ENCODE peak calls at places on chromosomes 4 and X, in six cellular contexts. Q, S, N, G, C and Z are unnamed samples.

GRCh38 chrX:46573896-46574336 is 351 bp downstream of the CHST7 start:
- DNase-seq in Q (peak), S (peak), N (peak), G (peak), C (peak), Z (peak)

GRCh38 chr4:126748736-126749135 is 884.0 kb upstream of the INTU start:
- DNase-seq in Q (no peak), S (no peak), N (no peak), G (no peak), C (peak), Z (peak)

GRCh38 chrX:77597090-77597489 is 149.9 kb downstream of the FGF16 start:
- DNase-seq in Q (no peak), S (no peak), N (no peak), G (no peak), C (peak), Z (peak)

GRCh38 chr4:2304321-2304876 is 42.5 kb upstream of the MXD4 start:
- DNase-seq in Q (no peak), S (no peak), N (no peak), G (no peak), C (no peak), Z (no peak)

GRCh38 chr4:101439926-101440325 is 92.6 kb upstream of the PPP3CA start:
- DNase-seq in Q (no peak), S (no peak), N (peak), G (no peak), C (peak), Z (no peak)

GRCh38 chr4:7625073-7625472 is 190.3 kb upstream of the PSAPL1 start:
- DNase-seq in Q (no peak), S (no peak), N (peak), G (no peak), C (peak), Z (peak)

GRCh38 chrX:2391869-2392606 is 108.7 kb downstream of the DHRSX start:
- DNase-seq in Q (no peak), S (no peak), N (no peak), G (no peak), C (peak), Z (peak)

GRCh38 chr4:139556735-139557505 is 901 bp upstream of the SETD7 start:
- DNase-seq in Q (peak), S (peak), N (no peak), G (peak), C (peak), Z (peak)

GRCh38 chrX:20063716-20064351 is 52.9 kb downstream of the MAP7D2 start:
- DNase-seq in Q (no peak), S (no peak), N (no peak), G (no peak), C (peak), Z (no peak)

GRCh38 chrX:11553594-11553993 is 112.1 kb downstream of the ARHGAP6 start:
- DNase-seq in Q (no peak), S (no peak), N (no peak), G (no peak), C (no peak), Z (no peak)

GRCh38 chr4:111641813-111642579 is 503.3 kb upstream of the FAM241A start:
- DNase-seq in Q (no peak), S (peak), N (peak), G (peak), C (peak), Z (peak)

GRCh38 chr4:8607603-8608481 is 15.3 kb downstream of the CPZ start:
- DNase-seq in Q (no peak), S (peak), N (no peak), G (no peak), C (no peak), Z (peak)

GRCh38 chr4:112560084-112560483 is 44.1 kb upstream of the NEUROG2 start:
- DNase-seq in Q (no peak), S (no peak), N (no peak), G (no peak), C (no peak), Z (no peak)

GRCh38 chr4:153564630-153565525 is 98.7 kb downstream of the TMEM131L start:
- DNase-seq in Q (no peak), S (no peak), N (no peak), G (no peak), C (peak), Z (peak)

GRCh38 chr4:186669159-186669720 is 54.4 kb downstream of the FAT1 start:
- DNase-seq in Q (no peak), S (peak), N (peak), G (no peak), C (peak), Z (peak)

GRCh38 chr4:119087121-119087520 is 48.5 kb upstream of the MYOZ2 start:
- DNase-seq in Q (no peak), S (no peak), N (no peak), G (no peak), C (peak), Z (no peak)

GRCh38 chr4:38111024-38111423 is 150.8 kb downstream of the PTTG2 start:
- DNase-seq in Q (no peak), S (no peak), N (no peak), G (no peak), C (no peak), Z (peak)

GRCh38 chrX:51316271-51316670 is 16.4 kb upstream of the NUDT10 start:
- DNase-seq in Q (no peak), S (no peak), N (no peak), G (no peak), C (no peak), Z (no peak)

GRCh38 chr4:176563591-176563990 is 229.1 kb downstream of the VEGFC start:
- DNase-seq in Q (no peak), S (peak), N (no peak), G (peak), C (peak), Z (no peak)

GRCh38 chrX:16436348-16437188 is 213.4 kb upstream of the S100G start:
- DNase-seq in Q (peak), S (peak), N (peak), G (peak), C (peak), Z (peak)

GRCh38 chr4:14898989-14899388 is 103.3 kb upstream of the CPEB2 start:
- DNase-seq in Q (no peak), S (no peak), N (no peak), G (no peak), C (no peak), Z (no peak)

GRCh38 chrX:150587585-150588503 is 19.4 kb downstream of the MTM1 start:
- DNase-seq in Q (no peak), S (no peak), N (no peak), G (no peak), C (no peak), Z (peak)

GRCh38 chrX:44903107-44903506 is 30.1 kb downstream of the KDM6A start:
- DNase-seq in Q (no peak), S (no peak), N (no peak), G (no peak), C (peak), Z (peak)

GRCh38 chr4:11367371-11367770 is 61.3 kb downstream of the HS3ST1 start:
- DNase-seq in Q (no peak), S (peak), N (no peak), G (peak), C (peak), Z (no peak)

GRCh38 chr4:105666693-105667092 is 41.8 kb downstream of the INTS12 start:
- DNase-seq in Q (no peak), S (no peak), N (no peak), G (peak), C (peak), Z (peak)

GRCh38 chr4:498328-498919 is 532 bp downstream of the ZNF721 start:
- DNase-seq in Q (no peak), S (no peak), N (no peak), G (no peak), C (no peak), Z (no peak)

GRCh38 chrX:120310861-120311631 is at the start of gene TMEM255A:
- DNase-seq in Q (no peak), S (peak), N (no peak), G (peak), C (no peak), Z (peak)

GRCh38 chr4:78560296-78560963 is 8.9 kb downstream of the ANXA3 start:
- DNase-seq in Q (no peak), S (no peak), N (peak), G (no peak), C (peak), Z (peak)

GRCh38 chr4:47278631-47279030 is 184.9 kb downstream of the COMMD8 start:
- DNase-seq in Q (no peak), S (peak), N (no peak), G (peak), C (no peak), Z (no peak)

GRCh38 chrX:8237718-8238117 is 66.7 kb upstream of the VCX2 start:
- DNase-seq in Q (no peak), S (no peak), N (no peak), G (no peak), C (no peak), Z (no peak)

GRCh38 chr4:1239141-1239948 is 9.6 kb downstream of the CTBP1 start:
- DNase-seq in Q (peak), S (no peak), N (no peak), G (no peak), C (no peak), Z (no peak)

GRCh38 chrX:12319955-12320354 is 181.7 kb downstream of the FRMPD4 start:
- DNase-seq in Q (no peak), S (no peak), N (no peak), G (peak), C (no peak), Z (no peak)

GRCh38 chr4:128528177-128528576 is 240.6 kb upstream of the PGRMC2 start:
- DNase-seq in Q (no peak), S (no peak), N (no peak), G (no peak), C (no peak), Z (no peak)

GRCh38 chrX:39337461-39337860 is 536.2 kb downstream of the MID1IP1 start:
- DNase-seq in Q (no peak), S (no peak), N (no peak), G (peak), C (no peak), Z (no peak)

GRCh38 chr4:56147371-56147770 is 198.6 kb downstream of the CEP135 start:
- DNase-seq in Q (no peak), S (no peak), N (no peak), G (no peak), C (peak), Z (no peak)

GRCh38 chrX:110588164-110588563 is 207.5 kb downstream of the CHRDL1 start:
- DNase-seq in Q (no peak), S (peak), N (no peak), G (no peak), C (no peak), Z (no peak)

GRCh38 chr4:3879681-3880594 is 113.8 kb downstream of the ADRA2C start:
- DNase-seq in Q (no peak), S (peak), N (no peak), G (no peak), C (no peak), Z (no peak)